ENCODE peak calls at places on chromosomes 11 and 22, in seven cellular contexts. Y is IMR-90, A is mesenchymal stem cell, T is H9, D is mesendoderm, C is trophoblast cell, G is H1. W is an unnamed sample.

GRCh38 chr11:130561441-130561881 is 113.0 kb downstream of the ADAMTS15 start:
- DNase-seq in Y (peak; percentile 35), A (peak; percentile 66), T (no peak), D (no peak), C (peak; percentile 18), G (no peak), W (no peak)

GRCh38 chr22:43890901-43891331 is 897 bp downstream of the PNPLA5 start:
- DNase-seq in Y (peak; percentile 33), A (no peak), T (peak; percentile 50), D (no peak), C (no peak), G (no peak), W (no peak)

GRCh38 chr11:12102588-12103410 is 7.6 kb upstream of the MICAL2 start:
- DNase-seq in Y (no peak), A (no peak), T (no peak), D (peak; percentile 72), C (no peak), G (no peak), W (no peak)

GRCh38 chr11:46729110-46730027 is 10.4 kb downstream of the F2 start:
- DNase-seq in Y (peak; percentile 47), A (no peak), T (no peak), D (no peak), C (no peak), G (no peak), W (no peak)

GRCh38 chr11:36890280-36890679 is 292.2 kb upstream of the RAG2 start:
- DNase-seq in Y (no peak), A (no peak), T (no peak), D (no peak), C (no peak), G (no peak), W (no peak)

GRCh38 chr11:132367293-132367692 is 996.9 kb downstream of the NTM start:
- DNase-seq in Y (no peak), A (no peak), T (no peak), D (no peak), C (no peak), G (no peak), W (no peak)

GRCh38 chr11:46480166-46480726 is 88.7 kb upstream of the CHRM4 start:
- DNase-seq in Y (no peak), A (no peak), T (no peak), D (no peak), C (no peak), G (no peak), W (no peak)

GRCh38 chr11:45184640-45185039 is 38.2 kb downstream of the PRDM11 start:
- DNase-seq in Y (no peak), A (no peak), T (no peak), D (no peak), C (peak; percentile 12), G (no peak), W (no peak)

GRCh38 chr11:117171007-117171647 is 7.4 kb upstream of the SIDT2 start:
- DNase-seq in Y (peak; percentile 47), A (no peak), T (no peak), D (no peak), C (peak; percentile 94), G (no peak), W (no peak)

GRCh38 chr11:79100093-79100704 is 340.6 kb downstream of the TENM4 start:
- DNase-seq in Y (peak; percentile 55), A (peak; percentile 61), T (peak; percentile 62), D (peak; percentile 75), C (peak; percentile 14), G (peak; percentile 57), W (no peak)

DNA sequence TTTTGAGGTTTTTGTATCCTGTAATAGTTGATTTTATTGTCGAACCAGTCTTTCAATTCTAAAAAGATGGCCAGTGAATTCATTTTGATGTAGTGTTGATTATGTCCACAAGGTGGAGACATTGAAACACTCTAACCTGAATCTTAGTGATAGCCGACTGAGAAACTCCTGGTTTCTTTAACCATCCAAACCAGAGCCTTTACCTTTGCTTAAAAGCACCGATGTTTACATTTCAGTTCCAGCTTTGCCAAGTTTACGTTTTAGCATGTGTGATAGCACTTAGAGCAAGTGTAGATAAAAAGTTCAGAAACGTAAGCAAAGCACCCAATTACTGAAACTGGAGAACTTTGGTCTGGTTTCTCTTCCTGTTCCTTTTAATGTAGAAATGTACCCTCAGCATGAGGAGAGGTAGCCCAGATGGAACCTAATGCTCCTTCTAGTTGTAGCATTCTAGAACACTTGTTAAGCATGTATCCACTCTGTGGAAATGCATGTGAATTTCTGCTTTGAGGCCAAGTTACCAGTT is 208.7 kb downstream of the DBX1 start:
- DNase-seq in Y (peak; percentile 70), A (peak; percentile 80), T (no peak), D (peak; percentile 83), C (peak; percentile 38), G (no peak), W (peak; percentile 65)
- H3K4me2 ChIP-seq in Y (peak overlapping the region; percentile 94), A (no peak overlapping the region), T (no peak overlapping the region), D (no peak overlapping the region), C (peak overlapping the region; percentile 36), G (no peak overlapping the region), W (no peak overlapping the region)

DNA sequence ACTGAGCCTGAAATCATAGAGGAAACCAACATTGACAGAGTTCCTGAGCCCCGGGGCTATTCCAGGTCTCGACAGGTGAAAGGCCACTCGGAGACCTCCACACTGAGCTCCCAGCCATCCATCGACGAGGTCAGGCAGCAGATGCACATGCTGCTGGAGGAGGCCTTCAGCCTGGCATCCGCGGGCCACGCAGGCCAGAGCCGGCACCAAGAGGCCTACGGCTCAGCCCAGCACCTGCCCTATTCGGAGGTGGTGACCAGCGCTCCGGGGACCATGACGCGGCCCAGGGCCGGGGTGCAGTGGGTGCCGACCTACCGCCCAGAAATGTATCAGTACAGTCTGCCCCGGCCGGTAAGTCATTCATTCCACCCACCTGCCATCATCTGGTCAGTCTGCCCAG is 54.9 kb downstream of the C11orf91 start:
- DNase-seq in Y (no peak), A (no peak), T (no peak), D (no peak), C (no peak), G (peak; percentile 37), W (no peak)
- H3K4ac ChIP-seq in Y (peak overlapping the region; percentile 75), A (no peak overlapping the region), T (no peak overlapping the region), D (no peak overlapping the region), C (no peak overlapping the region), G (no peak overlapping the region), W (no peak overlapping the region)

DNA sequence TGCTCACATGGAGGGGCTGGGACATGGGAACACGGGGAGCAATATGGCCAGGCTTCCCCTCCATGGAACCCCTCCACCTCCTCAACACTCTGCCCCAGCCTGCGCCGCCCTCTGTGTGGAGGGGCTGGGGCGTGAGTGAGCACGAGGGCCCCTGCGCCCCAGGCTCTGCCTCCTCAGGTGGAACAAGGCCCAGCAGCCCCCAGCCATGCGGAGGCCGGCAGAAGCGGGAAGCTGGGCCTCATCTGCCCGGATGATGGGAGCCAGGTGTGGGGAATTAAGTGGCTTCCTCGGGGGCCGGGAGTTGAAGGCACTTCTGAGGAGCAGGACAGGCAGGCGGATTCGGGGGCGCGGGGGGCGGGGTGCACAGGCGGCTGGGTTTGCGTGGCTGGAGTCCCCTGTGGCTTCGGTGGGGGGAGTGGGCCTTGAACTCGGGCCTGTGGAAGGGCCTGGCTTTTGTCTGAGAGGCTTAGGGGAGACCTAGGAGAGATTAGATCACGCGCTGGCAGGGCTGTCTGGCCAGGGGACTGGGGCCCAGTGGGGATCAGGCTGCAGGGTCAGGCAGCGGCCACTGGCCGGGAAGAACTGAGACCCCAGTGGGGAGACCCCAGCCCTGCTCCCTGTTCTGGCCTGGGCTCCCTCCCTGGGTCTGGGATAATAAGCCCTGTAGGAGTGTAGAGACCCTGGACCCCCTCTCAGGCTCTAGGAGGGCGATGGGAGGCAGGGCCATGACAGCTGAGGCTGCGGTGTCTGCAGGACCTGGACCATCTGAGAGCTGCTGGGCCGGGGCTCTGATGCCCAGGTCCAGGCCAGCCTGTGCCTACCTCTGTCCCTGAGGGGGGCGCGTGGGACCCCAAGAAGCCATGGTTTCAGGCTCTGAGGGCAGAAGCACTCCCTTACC is 13.3 kb downstream of the PRR33 start:
- DNase-seq in Y (no peak), A (no peak), T (no peak), D (no peak), C (no peak), G (no peak), W (no peak)
- H3K4me2 ChIP-seq in Y (no peak overlapping the region), A (no peak overlapping the region), T (no peak overlapping the region), D (no peak overlapping the region), C (no peak overlapping the region), G (no peak overlapping the region), W (no peak overlapping the region)

DNA sequence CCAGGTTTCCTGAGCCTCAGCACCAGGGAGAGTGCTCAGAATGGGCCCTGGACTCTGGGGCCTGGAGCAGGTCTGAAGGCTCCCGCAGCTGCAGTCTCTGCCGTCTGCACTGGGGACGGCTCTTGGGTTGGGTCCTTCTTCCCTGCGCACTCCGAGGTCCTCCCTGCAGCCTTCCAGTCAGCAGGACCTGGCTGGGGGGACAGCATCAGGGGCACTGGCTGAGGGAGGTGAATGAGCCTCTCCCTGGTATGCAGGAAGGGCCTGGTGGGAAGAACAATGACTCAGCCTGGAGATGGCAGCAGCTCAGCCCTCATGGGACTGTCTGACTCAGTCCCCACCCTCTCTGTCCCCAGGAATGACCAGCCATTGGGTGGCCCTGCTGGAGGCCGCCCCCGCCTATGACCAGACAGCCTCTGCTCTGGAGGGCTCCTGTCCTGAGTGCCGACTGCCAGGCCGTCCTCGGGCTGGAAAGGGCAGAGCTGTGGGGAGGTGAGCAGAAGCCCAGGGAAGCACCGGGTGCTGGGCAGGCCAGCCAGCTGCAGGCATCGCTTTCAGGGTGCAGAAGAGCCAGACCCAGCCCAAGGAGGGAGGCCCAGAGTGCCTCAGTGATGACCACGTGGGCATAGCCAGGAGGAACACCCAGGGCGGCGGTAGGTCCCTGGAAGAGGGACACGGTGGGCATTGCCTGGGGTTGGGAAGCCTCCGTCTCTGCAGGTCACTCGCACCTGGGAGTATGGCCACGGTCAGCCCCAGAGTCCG is 455.0 kb downstream of the BRD1 start:
- DNase-seq in Y (no peak), A (no peak), T (peak; percentile 84), D (peak; percentile 90), C (no peak), G (no peak), W (no peak)
- H3K4ac ChIP-seq in Y (no peak overlapping the region), A (no peak overlapping the region), T (no peak overlapping the region), D (no peak overlapping the region), C (no peak overlapping the region), G (peak overlapping the region; percentile 47), W (no peak overlapping the region)

GRCh38 chr11:1927151-1928037 is 7.9 kb downstream of the TNNT3 start:
- DNase-seq in Y (no peak), A (no peak), T (no peak), D (no peak), C (no peak), G (no peak), W (no peak)
- H3K4me2 ChIP-seq in Y (no peak overlapping the region), A (no peak overlapping the region), T (no peak overlapping the region), D (no peak overlapping the region), C (no peak overlapping the region), G (no peak overlapping the region), W (peak overlapping the region; percentile 11)

GRCh38 chr11:104361975-104362374 is 198.0 kb upstream of the PDGFD start:
- DNase-seq in Y (no peak), A (peak; percentile 7), T (no peak), D (no peak), C (no peak), G (no peak), W (no peak)
- H3K4ac ChIP-seq in Y (no peak overlapping the region), A (no peak overlapping the region), T (no peak overlapping the region), D (no peak overlapping the region), C (no peak overlapping the region), G (no peak overlapping the region), W (no peak overlapping the region)